ENCODE peak calls at places on chromosome 19, in ten cellular contexts. B is HepG2, E is body of pancreas, G is kidney, M is kidney epithelial cell, T is SJSA1, H is aorta, X is vagina, K is adrenal gland, R is heart left ventricle. F is an unnamed sample.

GRCh38 chr19:1267441-1268391 is 1.4 kb upstream of the CIRBP start:
- DNase-seq in T (no peak), R (peak; percentile 42), K (peak; percentile 48), H (no peak), X (no peak), E (no peak), M (no peak), B (no peak), G (peak; percentile 89), F (no peak)

GRCh38 chr19:13441810-13442512 is 64.3 kb downstream of the CACNA1A start:
- DNase-seq in X (no peak), G (no peak), R (no peak), M (no peak), K (peak; percentile 15), B (peak; percentile 35), T (peak; percentile 48), E (peak; percentile 17), H (no peak), F (no peak)

GRCh38 chr19:36604656-36605100 is 435 bp upstream of the ZNF382 start:
- DNase-seq in M (peak; percentile 12), X (no peak), R (peak; percentile 63), T (no peak), B (peak; percentile 54), H (peak; percentile 85), K (peak; percentile 92), G (peak; percentile 83), E (peak; percentile 51), F (peak; percentile 83)

GRCh38 chr19:57465680-57466381 is 8.9 kb upstream of the VN1R1 start:
- DNase-seq in X (no peak), B (peak; percentile 57), R (no peak), H (no peak), T (no peak), M (no peak), G (no peak), E (no peak), K (no peak), F (no peak)

GRCh38 chr19:4140237-4140711 is 13.2 kb upstream of the CREB3L3 start:
- DNase-seq in M (peak; percentile 19), X (no peak), H (no peak), K (peak; percentile 45), G (no peak), R (no peak), B (peak; percentile 70), T (no peak), E (peak; percentile 44), F (no peak)

GRCh38 chr19:33098023-33098652 is 17.2 kb downstream of the GPATCH1 start:
- DNase-seq in K (no peak), B (peak; percentile 76), X (no peak), M (peak; percentile 67), E (peak; percentile 21), T (no peak), R (no peak), H (peak; percentile 39), G (peak; percentile 88), F (no peak)

GRCh38 chr19:40219721-40220276 is 1.6 kb upstream of the TTC9B start:
- DNase-seq in B (no peak), H (no peak), M (peak; percentile 48), T (no peak), X (no peak), R (no peak), K (peak; percentile 56), G (no peak), E (no peak), F (no peak)

GRCh38 chr19:33641261-33641660 is 19.5 kb downstream of the CHST8 start:
- DNase-seq in R (no peak), X (no peak), M (no peak), B (no peak), G (no peak), H (peak; percentile 32), E (no peak), T (no peak), K (no peak), F (no peak)

GRCh38 chr19:6465006-6465405 is 935 bp downstream of the CRB3 start:
- DNase-seq in R (no peak), G (no peak), E (no peak), X (no peak), T (no peak), H (no peak), M (no peak), B (no peak), K (no peak), F (no peak)

GRCh38 chr19:33398361-33399060 is 25.0 kb downstream of the CEBPG start:
- DNase-seq in K (no peak), E (no peak), X (no peak), G (no peak), H (peak; percentile 35), B (no peak), T (no peak), R (no peak), M (no peak), F (no peak)

GRCh38 chr19:48500830-48501445 is 10.7 kb downstream of the LMTK3 start:
- DNase-seq in R (no peak), T (no peak), B (no peak), K (no peak), H (no peak), E (peak; percentile 25), G (peak; percentile 85), X (no peak), M (no peak), F (no peak)

GRCh38 chr19:15161028-15161984 is 39.5 kb downstream of the NOTCH3 start:
- DNase-seq in T (no peak), B (peak; percentile 61), M (no peak), H (no peak), K (no peak), R (no peak), X (no peak), E (no peak), G (no peak), F (no peak)

GRCh38 chr19:48390188-48391099 is 907 bp downstream of the KDELR1 start:
- DNase-seq in K (peak; percentile 67), B (peak; percentile 44), E (peak; percentile 70), R (peak; percentile 63), G (peak; percentile 88), M (no peak), T (peak; percentile 70), X (no peak), H (peak; percentile 89), F (peak; percentile 79)

GRCh38 chr19:3599776-3600183 is 6.9 kb downstream of the TBXA2R start:
- DNase-seq in K (no peak), G (no peak), R (no peak), X (no peak), E (no peak), T (no peak), M (no peak), H (peak; percentile 72), B (no peak), F (no peak)

GRCh38 chr19:29562299-29563297 is 36.8 kb downstream of the VSTM2B start:
- DNase-seq in T (peak; percentile 32), E (no peak), X (peak; percentile 91), R (no peak), K (no peak), G (no peak), H (no peak), B (no peak), M (no peak), F (no peak)

GRCh38 chr19:29563688-29564087 is 37.9 kb downstream of the VSTM2B start:
- DNase-seq in H (no peak), B (no peak), E (no peak), T (peak; percentile 29), K (no peak), X (no peak), G (no peak), M (no peak), R (no peak), F (no peak)

GRCh38 chr19:29561601-29562000 is 35.8 kb downstream of the VSTM2B start:
- DNase-seq in R (no peak), K (no peak), T (peak; percentile 20), E (no peak), X (no peak), G (no peak), B (no peak), H (no peak), M (no peak), F (no peak)

GRCh38 chr19:29560313-29561075 is 34.7 kb downstream of the VSTM2B start:
- DNase-seq in R (no peak), X (peak; percentile 58), B (no peak), E (no peak), H (no peak), M (no peak), T (peak; percentile 24), G (no peak), K (no peak), F (no peak)

GRCh38 chr19:29559743-29560142 is 33.9 kb downstream of the VSTM2B start:
- DNase-seq in E (no peak), M (no peak), X (no peak), T (peak; percentile 19), R (no peak), H (no peak), B (no peak), K (no peak), G (no peak), F (no peak)
- H3K4me3 ChIP-seq in E (no peak overlapping the region), M (no peak overlapping the region), X (no peak overlapping the region), T (no peak overlapping the region), R (no peak overlapping the region), H (no peak overlapping the region), B (no peak overlapping the region), K (no peak overlapping the region), G (no peak overlapping the region), F (no peak overlapping the region)

GRCh38 chr19:16714702-16715294 is 4.8 kb upstream of the NWD1 start:
- DNase-seq in G (no peak), E (peak; percentile 30), K (peak; percentile 16), T (no peak), X (no peak), M (no peak), H (peak; percentile 86), B (peak; percentile 24), R (no peak), F (peak; percentile 44)

GRCh38 chr19:16715613-16716012 is 4.0 kb upstream of the NWD1 start:
- DNase-seq in R (no peak), M (no peak), T (no peak), K (no peak), G (no peak), H (no peak), B (no peak), E (no peak), X (no peak), F (no peak)
- H3K4me3 ChIP-seq in R (no peak overlapping the region), M (no peak overlapping the region), T (no peak overlapping the region), K (no peak overlapping the region), G (no peak overlapping the region), H (no peak overlapping the region), B (no peak overlapping the region), E (no peak overlapping the region), X (no peak overlapping the region), F (no peak overlapping the region)

DNA sequence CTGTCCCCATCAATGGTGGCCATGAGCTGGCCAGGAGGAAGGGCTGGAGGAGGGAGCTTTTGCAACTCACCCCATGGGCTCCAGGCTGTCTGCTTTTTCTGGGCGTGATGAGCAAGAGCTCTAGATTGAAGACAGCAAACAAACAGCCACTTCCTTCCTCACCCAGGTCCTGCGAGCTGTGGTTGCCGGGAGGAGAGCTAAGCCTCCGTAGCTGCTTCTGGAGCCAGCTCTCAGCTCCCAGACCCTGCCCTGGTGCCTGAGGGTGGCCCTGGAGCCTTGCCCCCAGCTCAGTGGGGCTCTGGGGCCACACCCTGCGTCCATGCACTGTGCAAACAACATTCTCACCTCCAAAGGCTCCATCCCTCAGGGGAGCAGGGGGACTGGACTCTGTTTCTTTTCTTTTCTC is 6.2 kb downstream of the MYO1F start:
- DNase-seq in K (peak; percentile 39), G (no peak), T (peak; percentile 94), H (no peak), B (peak; percentile 34), R (no peak), X (no peak), M (no peak), E (no peak), F (no peak)
- H3K4me3 ChIP-seq in K (no peak overlapping the region), G (no peak overlapping the region), T (no peak overlapping the region), H (no peak overlapping the region), B (no peak overlapping the region), R (no peak overlapping the region), X (no peak overlapping the region), M (no peak overlapping the region), E (no peak overlapping the region), F (peak overlapping the region; percentile 30)

GRCh38 chr19:46866407-46867132 is 5.8 kb downstream of the ARHGAP35 start:
- DNase-seq in K (no peak), E (no peak), H (no peak), M (no peak), X (no peak), B (peak; percentile 57), R (no peak), T (no peak), G (no peak), F (no peak)
- H3K4me3 ChIP-seq in K (no peak overlapping the region), E (no peak overlapping the region), H (no peak overlapping the region), M (no peak overlapping the region), X (no peak overlapping the region), B (peak overlapping the region; percentile 11), R (no peak overlapping the region), T (no peak overlapping the region), G (no peak overlapping the region), F (no peak overlapping the region)